ENCODE peak calls at places on chromosomes 4 and X, in five cellular contexts. E is psoas muscle; A is BJ; P is CD8-positive, alpha-beta T cell; M is fibroblast of mammary gland. Y is an unnamed sample.

GRCh38 chr4:1204828-1205591 is 32.6 kb upstream of the SPON2 start:
- DNase-seq in E (peak), A (no peak), M (no peak), P (no peak), Y (no peak)

GRCh38 chr4:139651282-139652194 is 14.1 kb upstream of the MGST2 start:
- DNase-seq in M (peak), P (peak), E (peak), A (no peak), Y (no peak)

GRCh38 chr4:94472056-94472826 is 20.5 kb downstream of the PDLIM5 start:
- DNase-seq in E (no peak), M (peak), A (no peak), P (no peak), Y (peak)

GRCh38 chr4:106690487-106690886 is 321.9 kb upstream of the GIMD1 start:
- DNase-seq in M (peak), E (no peak), P (no peak), A (peak), Y (peak)

GRCh38 chr4:158280856-158281255 is 70.6 kb downstream of the TMEM144 start:
- DNase-seq in E (no peak), P (no peak), M (peak), A (no peak), Y (no peak)

GRCh38 chr4:175330236-175330635 is 412.1 kb downstream of the ADAM29 start:
- DNase-seq in E (no peak), A (no peak), M (peak), P (no peak), Y (no peak)

GRCh38 chrX:68419934-68420333 is 13.4 kb downstream of the OPHN1 start:
- DNase-seq in M (no peak), E (no peak), P (no peak), A (no peak), Y (no peak)

GRCh38 chrX:1412551-1413161 is 20.7 kb upstream of the SLC25A6 start:
- DNase-seq in A (no peak), E (no peak), M (no peak), P (no peak), Y (no peak)

GRCh38 chrX:107716816-107717700 is 58.5 kb downstream of the TSC22D3 start:
- DNase-seq in M (peak), P (peak), E (peak), A (peak), Y (no peak)

GRCh38 chr4:108166441-108167315 is 2.1 kb downstream of the LEF1 start:
- DNase-seq in E (no peak), M (peak), P (peak), A (no peak), Y (no peak)

GRCh38 chr4:102466298-102466697 is 34.9 kb upstream of the NFKB1 start:
- DNase-seq in P (no peak), A (no peak), E (no peak), M (peak), Y (no peak)

GRCh38 chr4:185512516-185512915 is 22.8 kb downstream of the PDLIM3 start:
- DNase-seq in E (no peak), A (peak), M (peak), P (no peak), Y (peak)

GRCh38 chrX:129965166-129965565 is 17.3 kb upstream of the BCORL1 start:
- DNase-seq in E (no peak), A (no peak), P (no peak), M (no peak), Y (no peak)

GRCh38 chrX:95346854-95347253 is 1337.8 kb upstream of the DIAPH2 start:
- DNase-seq in M (peak), A (no peak), P (no peak), E (no peak), Y (no peak)

GRCh38 chr4:169443748-169444147 is 168.6 kb downstream of the NEK1 start:
- DNase-seq in E (no peak), A (no peak), M (no peak), P (no peak), Y (no peak)

GRCh38 chrX:104112326-104112951 is at the start of gene ZCCHC18:
- DNase-seq in A (no peak), E (peak), P (peak), M (peak), Y (no peak)

GRCh38 chr4:140243345-140243753 is 89.4 kb upstream of the MAML3 start:
- DNase-seq in M (no peak), A (no peak), P (peak), E (no peak), Y (no peak)

GRCh38 chr4:118981171-118981838 is 92.7 kb downstream of the SYNPO2 start:
- DNase-seq in A (no peak), P (no peak), M (peak), E (no peak), Y (peak)

GRCh38 chr4:101846550-101846949 is 56.0 kb downstream of the BANK1 start:
- DNase-seq in P (no peak), M (no peak), E (no peak), A (no peak), Y (no peak)

GRCh38 chr4:4269856-4270255 is 20.1 kb downstream of the LYAR start:
- DNase-seq in M (peak), P (peak), A (no peak), E (no peak), Y (no peak)

GRCh38 chrX:107442914-107443527 is 6.4 kb upstream of the FRMPD3 start:
- DNase-seq in A (no peak), M (no peak), P (no peak), E (no peak), Y (no peak)

GRCh38 chrX:16807976-16808542 is 21.8 kb downstream of the TXLNG start:
- DNase-seq in P (no peak), E (no peak), M (peak), A (no peak), Y (no peak)

GRCh38 chr4:16677545-16677944 is 220.9 kb downstream of the LDB2 start:
- DNase-seq in E (no peak), A (no peak), P (no peak), M (peak), Y (no peak)

GRCh38 chrX:70301716-70302115 is 11.8 kb downstream of the KIF4A start:
- DNase-seq in E (no peak), A (peak), M (peak), P (no peak), Y (no peak)

GRCh38 chr4:154018659-154019058 is 229.8 kb upstream of the SFRP2 start:
- DNase-seq in A (no peak), E (no peak), M (no peak), P (no peak), Y (no peak)

GRCh38 chr4:45453258-45453841 is 670.5 kb downstream of the GABRG1 start:
- DNase-seq in M (peak), E (no peak), P (no peak), A (no peak), Y (no peak)

GRCh38 chrX:150219374-150220185 is 143.5 kb upstream of the MAMLD1 start:
- DNase-seq in A (no peak), P (no peak), M (peak), E (no peak), Y (no peak)

GRCh38 chrX:118773782-118774181 is 46.4 kb downstream of the IL13RA1 start:
- DNase-seq in P (no peak), A (no peak), M (no peak), E (no peak), Y (no peak)

GRCh38 chrX:102154218-102154860 is 1.4 kb downstream of the BEX5 start:
- DNase-seq in M (no peak), A (no peak), E (no peak), P (no peak), Y (no peak)

GRCh38 chr4:137775701-137776100 is 243.4 kb upstream of the PCDH18 start:
- DNase-seq in A (no peak), P (no peak), E (no peak), M (no peak), Y (no peak)

GRCh38 chrX:57964975-57965374 is 54.7 kb upstream of the ZXDA start:
- DNase-seq in E (no peak), P (no peak), A (no peak), M (peak), Y (no peak)

GRCh38 chrX:123665197-123665596 is 67.7 kb downstream of the THOC2 start:
- DNase-seq in M (peak), E (no peak), P (no peak), A (no peak), Y (no peak)

GRCh38 chr4:103482471-103482870 is 237.3 kb downstream of the TACR3 start:
- DNase-seq in A (no peak), P (no peak), E (no peak), M (peak), Y (no peak)

GRCh38 chrX:105821471-105822081 is 763 bp upstream of the NRK start:
- DNase-seq in M (no peak), P (no peak), E (no peak), A (no peak), Y (no peak)

GRCh38 chr4:71713611-71714203 is 70.2 kb downstream of the GC start:
- DNase-seq in A (no peak), P (no peak), E (no peak), M (peak), Y (peak)

GRCh38 chrX:154411981-154412340 is 622 bp downstream of the TAFAZZIN start:
- DNase-seq in P (peak), E (peak), M (peak), A (no peak), Y (no peak)

GRCh38 chr4:120916937-120917336 is 5.6 kb downstream of the PRDM5 start:
- DNase-seq in A (no peak), M (peak), E (no peak), P (no peak), Y (no peak)

GRCh38 chr4:162056947-162057346 is 106.9 kb downstream of the FSTL5 start:
- DNase-seq in A (no peak), M (no peak), E (no peak), P (no peak), Y (no peak)

GRCh38 chr4:122508083-122508482 is 51.6 kb upstream of the IL2 start:
- DNase-seq in M (no peak), P (no peak), E (no peak), A (no peak), Y (no peak)

GRCh38 chrX:72128881-72129280 is 2.8 kb downstream of the RTL5 start:
- DNase-seq in P (no peak), M (peak), A (no peak), E (no peak), Y (no peak)

GRCh38 chrX:72130762-72131231 is 918 bp downstream of the RTL5 start:
- DNase-seq in P (no peak), M (no peak), E (peak), A (no peak), Y (no peak)

GRCh38 chrX:72131317-72132294 is at the start of gene RTL5:
- DNase-seq in P (peak), M (peak), A (peak), E (peak), Y (peak)

GRCh38 chrX:72129661-72130060 is 2.1 kb downstream of the RTL5 start:
- DNase-seq in A (no peak), M (no peak), P (no peak), E (no peak), Y (no peak)

GRCh38 chrX:72130156-72130761 is 1.5 kb downstream of the RTL5 start:
- DNase-seq in P (no peak), E (no peak), A (no peak), M (no peak), Y (no peak)
- H3K4me3 ChIP-seq in P (no peak), E (no peak), A (no peak), M (no peak), Y (no peak)

GRCh38 chr4:6332042-6332668 is 62.5 kb downstream of the WFS1 start:
- DNase-seq in E (no peak), M (peak), A (no peak), P (peak), Y (no peak)
- TF ChIP-seq CTCF in E (peak), M (peak), A (peak), P (peak), Y (peak)

GRCh38 chrX:54358424-54359211 is 772 bp upstream of the WNK3 start:
- DNase-seq in E (peak), A (no peak), P (peak), M (peak), Y (no peak)
- H3K4me3 ChIP-seq in E (peak), A (peak), P (peak), M (peak), Y (peak)

DNA sequence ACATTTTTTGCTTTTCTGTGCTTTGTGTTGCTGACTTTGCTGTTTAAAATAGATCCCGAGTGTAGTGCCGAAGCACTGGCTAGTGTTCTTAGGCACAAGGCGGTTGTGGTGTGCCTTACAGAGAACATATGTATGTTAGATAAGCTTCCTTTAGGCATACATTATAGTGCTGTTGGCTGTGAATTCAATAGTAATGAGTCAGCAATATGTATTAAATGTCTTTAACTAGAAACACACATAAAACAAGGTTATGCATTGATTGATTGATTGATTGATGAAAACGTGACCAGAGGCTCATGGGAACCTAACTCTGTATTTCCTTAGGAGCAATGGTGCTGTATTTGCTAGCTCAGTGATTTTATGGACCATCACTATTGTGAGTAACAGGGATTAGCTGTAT is 56.2 kb downstream of the COX7B2 start:
- DNase-seq in M (no peak), P (no peak), A (no peak), E (no peak), Y (no peak)
- TF ChIP-seq CTCF in M (no peak), P (no peak), A (no peak), E (no peak), Y (no peak)

GRCh38 chrX:38805294-38806053 is 4.2 kb downstream of the MID1IP1 start:
- DNase-seq in P (peak), A (no peak), E (peak), M (peak), Y (no peak)
- H3K4me3 ChIP-seq in P (peak), A (peak), E (peak), M (peak), Y (peak)

DNA sequence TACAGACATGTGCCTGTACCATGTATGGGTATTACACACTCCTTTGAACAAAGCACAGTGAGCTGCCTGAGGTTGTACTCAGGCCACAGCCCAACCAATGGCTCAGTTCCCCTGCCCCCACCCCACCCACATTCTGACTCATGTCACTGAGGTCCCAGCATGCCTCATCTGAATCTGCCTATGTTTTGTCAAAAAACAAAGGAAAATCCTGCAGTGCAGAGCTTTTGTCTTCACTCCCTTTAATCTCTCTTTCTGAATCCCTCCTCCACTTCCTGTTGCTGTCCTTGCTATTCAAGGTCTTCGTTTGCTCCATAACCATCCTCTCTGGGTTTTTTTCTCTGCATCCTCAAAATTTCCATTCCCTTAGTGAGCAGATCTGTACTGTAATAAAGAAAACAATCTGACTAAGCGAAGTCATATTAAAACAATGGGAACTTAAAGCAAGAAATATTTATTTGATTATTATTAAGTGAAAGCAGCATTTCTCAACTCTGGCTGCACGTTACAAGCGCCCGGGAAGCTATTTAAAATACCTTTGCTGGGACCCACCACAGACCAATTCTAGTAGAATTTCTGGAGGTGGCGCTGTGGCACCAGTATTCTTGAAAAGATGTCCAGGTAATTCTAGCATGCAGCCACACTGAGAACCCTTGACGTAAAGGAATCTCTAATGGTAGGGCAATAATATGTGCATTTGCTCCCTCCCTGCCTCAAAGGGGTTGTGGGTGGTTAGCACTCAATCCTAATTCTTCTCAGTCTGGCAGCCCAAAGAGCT is 8.8 kb downstream of the GUCY2F start:
- DNase-seq in E (no peak), A (no peak), P (no peak), M (peak), Y (no peak)
- TF ChIP-seq CTCF in E (no peak), A (no peak), P (no peak), M (peak), Y (peak)

DNA sequence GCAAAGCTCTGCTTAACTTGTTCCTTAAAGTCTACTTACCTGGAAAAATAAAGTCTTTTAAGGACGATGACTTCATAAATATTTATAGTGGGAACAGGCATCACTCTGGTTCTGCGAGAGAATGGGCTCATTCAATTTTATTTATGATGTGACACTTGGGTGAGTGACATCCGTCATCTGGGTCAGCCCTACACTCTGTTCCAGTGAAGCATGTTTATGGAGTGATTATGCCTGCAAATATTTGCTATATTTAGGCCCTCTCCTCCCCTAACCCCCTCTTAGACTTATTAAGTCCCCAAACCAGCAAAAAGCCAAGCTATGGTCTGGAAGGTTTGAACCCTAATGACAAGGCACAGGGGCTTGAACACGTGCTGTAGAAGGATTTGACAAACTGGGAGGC is 55.8 kb downstream of the C4orf51 start:
- DNase-seq in M (no peak), A (no peak), E (no peak), P (no peak), Y (no peak)
- H3K4me3 ChIP-seq in M (no peak), A (no peak), E (peak), P (no peak), Y (no peak)

Y was measured in AG04449.